ENCODE peak calls at places on chromosome 11, in six cellular contexts. F, E, A, C, J and T are unnamed samples.

GRCh38 chr11:43942651-43943356 is 367 bp downstream of the C11orf96 start:
- DNase-seq in F (no peak), E (no peak), A (peak), C (no peak), J (no peak), T (peak)

GRCh38 chr11:117584056-117584830 is 212.8 kb downstream of the DSCAML1 start:
- DNase-seq in F (no peak), E (no peak), A (peak), C (no peak), J (no peak), T (peak)

GRCh38 chr11:111512296-111513239 is at the start of gene BTG4:
- DNase-seq in F (no peak), E (no peak), A (peak), C (peak), J (peak), T (peak)

GRCh38 chr11:64877390-64878222 is 815 bp downstream of the EHD1 start:
- DNase-seq in F (no peak), E (no peak), A (no peak), C (no peak), J (no peak), T (no peak)

GRCh38 chr11:35598254-35599125 is 19.8 kb upstream of the FJX1 start:
- DNase-seq in F (no peak), E (no peak), A (no peak), C (no peak), J (no peak), T (peak)

GRCh38 chr11:45769960-45770359 is 35.0 kb upstream of the SLC35C1 start:
- DNase-seq in F (no peak), E (no peak), A (no peak), C (no peak), J (no peak), T (no peak)

GRCh38 chr11:76617553-76618265 is 52.8 kb downstream of the LRRC32 start:
- DNase-seq in F (no peak), E (peak), A (no peak), C (no peak), J (no peak), T (no peak)

GRCh38 chr11:73969991-73970800 is 12.4 kb downstream of the UCP2 start:
- DNase-seq in F (no peak), E (no peak), A (no peak), C (no peak), J (no peak), T (no peak)

GRCh38 chr11:64924910-64925284 is 408 bp downstream of the PPP2R5B start:
- DNase-seq in F (no peak), E (no peak), A (peak), C (no peak), J (no peak), T (peak)

GRCh38 chr11:2769779-2770555 is 70.2 kb upstream of the KCNQ1OT1 start:
- DNase-seq in F (peak), E (no peak), A (no peak), C (no peak), J (peak), T (no peak)

GRCh38 chr11:11732116-11732515 is 109.7 kb upstream of the USP47 start:
- DNase-seq in F (no peak), E (no peak), A (no peak), C (no peak), J (no peak), T (peak)

GRCh38 chr11:74849525-74850391 is 99.1 kb downstream of the XRRA1 start:
- DNase-seq in F (no peak), E (peak), A (peak), C (no peak), J (no peak), T (peak)

GRCh38 chr11:6991227-6991626 is 28.9 kb downstream of the ZNF214 start:
- DNase-seq in F (no peak), E (no peak), A (no peak), C (no peak), J (no peak), T (no peak)